ENCODE peak calls at places on chromosomes 4 and X, in seven cellular contexts. X is foreskin fibroblast, R is GM20000, Q is H9, E is PC-9, A is HCT116, K is AG04450. D is an unnamed sample.

GRCh38 chrX:150525061-150525919 is 43.1 kb upstream of the MTM1 start:
- DNase-seq in A (no peak), K (no peak), R (no peak), Q (no peak), E (no peak), X (no peak), D (no peak)

GRCh38 chr4:181807771-181808170 is 435.4 kb upstream of the TENM3 start:
- DNase-seq in A (no peak), K (peak), X (no peak), R (no peak), Q (no peak), E (no peak), D (no peak)

GRCh38 chrX:39614680-39614998 is 483.1 kb downstream of the BCOR start:
- DNase-seq in E (no peak), Q (no peak), A (no peak), R (peak), K (no peak), X (no peak), D (no peak)

GRCh38 chrX:111868726-111869638 is 7.0 kb upstream of the TRPC5OS start:
- DNase-seq in R (peak), Q (no peak), E (peak), K (no peak), A (no peak), X (no peak), D (no peak)

GRCh38 chr4:124143632-124144031 is 568.9 kb downstream of the ANKRD50 start:
- DNase-seq in X (no peak), E (no peak), A (no peak), K (no peak), Q (no peak), R (no peak), D (no peak)

GRCh38 chr4:148444296-148445070 is 2.3 kb upstream of the NR3C2 start:
- DNase-seq in X (no peak), A (no peak), R (peak), K (no peak), Q (peak), E (no peak), D (peak)

GRCh38 chr4:112153222-112153791 is 8.1 kb downstream of the FAM241A start:
- DNase-seq in A (no peak), R (no peak), E (no peak), Q (no peak), K (no peak), X (no peak), D (no peak)

GRCh38 chrX:109974906-109975655 is 27.8 kb upstream of the TMEM164 start:
- DNase-seq in Q (no peak), X (no peak), K (no peak), A (no peak), R (no peak), E (no peak), D (no peak)

GRCh38 chr4:141890279-141890678 is 253.9 kb downstream of the IL15 start:
- DNase-seq in A (no peak), Q (no peak), K (no peak), E (no peak), X (no peak), R (no peak), D (no peak)

GRCh38 chrX:16604300-16604699 is 45.7 kb upstream of the S100G start:
- DNase-seq in E (no peak), A (no peak), K (no peak), X (no peak), R (no peak), Q (no peak), D (no peak)

GRCh38 chr4:24770111-24770584 is 25.2 kb upstream of the SOD3 start:
- DNase-seq in R (no peak), A (peak), E (peak), Q (no peak), X (peak), K (peak), D (no peak)

GRCh38 chr4:150464523-150464922 is 117.4 kb upstream of the MAB21L2 start:
- DNase-seq in E (no peak), X (no peak), A (no peak), R (no peak), K (no peak), Q (no peak), D (no peak)

GRCh38 chrX:118976599-118977340 is 2.4 kb downstream of the LONRF3 start:
- DNase-seq in A (no peak), R (peak), E (peak), K (no peak), Q (no peak), X (no peak), D (no peak)

GRCh38 chrX:27619975-27620374 is 29.8 kb downstream of the DCAF8L2 start:
- DNase-seq in A (no peak), Q (no peak), R (no peak), X (no peak), E (no peak), K (no peak), D (no peak)

GRCh38 chr4:84908876-84909275 is 57.6 kb downstream of the WDFY3 start:
- DNase-seq in Q (no peak), A (no peak), X (no peak), R (no peak), E (no peak), K (no peak), D (no peak)

GRCh38 chr4:147837854-147838253 is 106.0 kb downstream of the ARHGAP10 start:
- DNase-seq in X (no peak), Q (no peak), A (no peak), E (no peak), R (no peak), K (no peak), D (no peak)

GRCh38 chrX:153768311-153769157 is 4.5 kb downstream of the PLXNB3 start:
- DNase-seq in Q (peak), E (no peak), X (no peak), K (no peak), A (no peak), R (peak), D (no peak)

GRCh38 chr4:109433281-109434006 is at the start of gene SEC24B:
- DNase-seq in X (peak), E (peak), K (no peak), R (peak), Q (peak), A (peak), D (peak)

GRCh38 chr4:101347267-101347556 is at the start of gene PPP3CA:
- DNase-seq in Q (no peak), R (no peak), A (no peak), X (no peak), K (no peak), E (no peak), D (no peak)

GRCh38 chr4:68193194-68193593 is 52.3 kb downstream of the TMPRSS11B start:
- DNase-seq in R (no peak), K (no peak), E (no peak), Q (no peak), X (no peak), A (no peak), D (no peak)

GRCh38 chrX:13046035-13046851 is 1.8 kb upstream of the FAM9C start:
- DNase-seq in X (no peak), E (peak), R (no peak), K (no peak), Q (no peak), A (no peak), D (no peak)

GRCh38 chrX:105894721-105895120 is 72.4 kb downstream of the NRK start:
- DNase-seq in Q (no peak), R (no peak), K (no peak), X (no peak), E (no peak), A (no peak), D (no peak)

GRCh38 chr4:153243464-153243863 is 39.2 kb downstream of the TRIM2 start:
- DNase-seq in R (no peak), Q (no peak), E (no peak), K (no peak), A (no peak), X (no peak), D (no peak)

GRCh38 chr4:94466923-94467322 is 15.2 kb downstream of the PDLIM5 start:
- DNase-seq in R (no peak), X (no peak), A (no peak), Q (no peak), E (no peak), K (no peak), D (no peak)

GRCh38 chr4:53365121-53365485 is 758 bp downstream of the SCFD2 start:
- DNase-seq in R (no peak), X (no peak), K (no peak), A (no peak), E (no peak), Q (peak), D (no peak)

GRCh38 chr4:122716825-122717448 is 15.6 kb upstream of the BBS12 start:
- DNase-seq in E (no peak), X (peak), Q (peak), R (peak), K (no peak), A (peak), D (peak)

GRCh38 chrX:123993326-123993725 is 31.8 kb downstream of the STAG2 start:
- DNase-seq in R (no peak), A (no peak), E (no peak), Q (no peak), X (peak), K (peak), D (no peak)

GRCh38 chrX:105098812-105099211 is 121.7 kb downstream of the TEX13A start:
- DNase-seq in A (no peak), Q (no peak), X (no peak), K (no peak), R (no peak), E (no peak), D (no peak)

GRCh38 chrX:110853610-110854009 is 58.0 kb upstream of the CHRDL1 start:
- DNase-seq in Q (peak), K (no peak), X (peak), E (no peak), R (no peak), A (no peak), D (no peak)

GRCh38 chrX:85243761-85244410 is at the start of the genes SATL1 and ZNF711:
- DNase-seq in E (no peak), Q (peak), R (peak), K (no peak), X (no peak), A (peak), D (peak)

GRCh38 chr4:184460495-184461285 is 13.7 kb downstream of the IRF2 start:
- DNase-seq in E (no peak), R (no peak), Q (no peak), X (no peak), K (no peak), A (no peak), D (no peak)

GRCh38 chr4:1855334-1856070 is 454 bp downstream of the LETM1 start:
- DNase-seq in E (no peak), Q (no peak), K (no peak), R (peak), X (no peak), A (no peak), D (peak)

DNA sequence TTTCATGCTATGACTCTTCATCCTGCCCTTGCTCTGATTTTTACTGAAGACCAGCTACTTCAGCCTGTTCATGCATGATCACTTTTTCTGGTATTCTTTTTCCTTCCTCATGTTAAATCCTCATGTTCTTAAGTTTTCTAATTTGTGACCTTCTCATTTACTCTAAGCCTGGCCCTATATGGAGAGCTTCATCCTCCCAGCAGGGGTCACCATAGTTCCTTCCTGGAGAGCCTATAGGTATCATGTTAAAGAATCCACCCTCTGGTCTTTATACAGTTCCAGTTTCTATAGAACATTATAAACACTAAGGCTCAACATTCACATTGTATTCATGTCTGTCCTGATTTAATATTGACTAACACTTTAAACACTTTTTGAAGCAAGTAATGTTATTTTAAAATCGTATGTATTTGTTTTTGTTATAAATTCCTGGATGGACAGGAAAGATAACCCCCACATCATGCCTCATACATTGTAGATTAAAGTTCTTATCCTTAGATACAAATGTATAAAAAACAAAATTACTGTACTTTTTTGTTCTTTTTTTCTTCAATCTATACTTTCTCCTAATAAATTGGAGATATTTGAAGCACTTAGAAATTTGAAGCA is 53.8 kb upstream of the OTUD4 start:
- DNase-seq in E (peak), Q (peak), K (peak), X (peak), R (peak), A (peak), D (peak)
- TF ChIP-seq CTCF in E (peak), Q (peak), K (peak), X (peak), R (peak), A (peak), D (peak)

DNA sequence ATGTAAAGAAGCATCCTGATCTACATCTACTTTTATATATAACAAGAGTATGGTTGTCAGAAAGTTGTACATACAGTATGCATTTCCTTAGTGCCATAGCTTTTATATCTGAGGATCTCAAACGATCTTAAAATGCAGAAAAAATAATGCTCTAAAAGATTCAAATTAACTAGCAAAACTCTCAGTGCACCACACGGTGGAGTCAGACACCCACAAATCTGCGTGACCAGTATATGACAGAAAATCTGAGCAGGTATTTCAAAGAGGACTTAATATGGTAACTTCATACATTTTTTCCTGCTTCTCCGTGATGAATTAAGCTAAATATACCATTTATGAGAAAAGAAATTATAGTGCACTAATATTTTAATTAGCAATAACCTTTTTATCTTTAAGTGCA is 803.0 kb downstream of the DMD start:
- DNase-seq in A (no peak), E (no peak), Q (no peak), K (no peak), X (no peak), R (peak), D (no peak)
- TF ChIP-seq CTCF in A (no peak), E (peak), Q (peak), K (peak), X (no peak), R (no peak), D (peak)

DNA sequence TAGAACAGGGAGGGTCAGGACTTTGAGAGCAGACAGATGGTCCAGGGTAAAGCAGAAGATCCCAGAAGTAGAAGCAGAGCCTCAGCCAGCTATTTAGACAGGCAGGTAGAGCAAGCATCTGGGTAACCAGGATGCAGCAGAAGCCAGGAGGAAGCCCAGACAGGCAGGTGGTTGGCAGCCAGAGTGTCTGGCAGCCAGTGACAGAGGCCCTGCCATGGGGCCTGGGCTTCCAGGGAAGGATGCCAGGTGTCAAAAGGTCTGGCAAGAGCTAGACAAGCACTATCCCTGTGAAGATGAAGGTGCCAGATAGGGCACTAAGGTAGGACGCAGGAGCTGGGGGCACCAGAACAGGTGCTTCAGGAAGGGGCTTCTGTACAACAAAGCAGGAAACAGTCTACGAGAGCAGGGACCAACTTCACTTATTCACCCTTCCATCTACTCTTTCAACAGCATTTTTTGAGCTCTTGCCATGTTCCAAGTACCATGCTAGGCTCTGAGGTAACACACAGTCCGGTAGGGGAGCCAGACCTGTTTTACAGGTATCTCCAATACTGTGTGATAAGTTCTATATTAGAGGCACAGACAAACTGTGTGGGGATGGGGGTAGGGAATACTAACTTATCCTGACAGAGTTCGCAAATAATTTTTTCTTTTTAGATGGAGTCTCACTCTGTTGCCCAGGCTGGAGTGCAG is 38.1 kb upstream of the GJB1 start:
- DNase-seq in E (peak), A (no peak), K (no peak), X (no peak), Q (no peak), R (no peak), D (no peak)
- TF ChIP-seq CTCF in E (no peak), A (no peak), K (no peak), X (no peak), Q (no peak), R (no peak), D (no peak)

GRCh38 chrX:48025561-48025960 is 18.8 kb downstream of the SPACA5 start:
- DNase-seq in E (peak), A (peak), K (peak), Q (peak), R (peak), X (peak), D (no peak)
- TF ChIP-seq CTCF in E (peak), A (peak), K (peak), Q (peak), R (peak), X (peak), D (peak)

D was measured in progenitor cell of endocrine pancreas.